ENCODE peak calls at places on chromosomes 13 and 19, in eight cellular contexts. One of them, this sample, is unnamed.
A peak's percentile ranks its signal among the peaks of the same experiment; 100 is the strongest.

GRCh38 chr19:44872661-44873060 is 18.4 kb upstream of the TOMM40 start:
- DNase-seq in B cell: no peak
- DNase-seq in activated naive CD8-positive, alpha-beta T cell treated with anti-CD3 and anti-CD28 coated beads, Interleukin-2, amount 50 U/mL, for 24 hours: no peak
- DNase-seq in amygdala: no peak
- DNase-seq in NCI-H460: no peak
- DNase-seq in A549: no peak
- DNase-seq in ecto neural progenitor cell: no peak
- DNase-seq in fibroblast of lung: no peak
- DNase-seq in this sample: no peak

GRCh38 chr19:17841810-17842662 is 5.7 kb downstream of the JAK3 start:
- DNase-seq in fibroblast of lung: peak; percentile 70
- DNase-seq in ecto neural progenitor cell: peak; percentile 98
- DNase-seq in B cell: peak; percentile 71
- DNase-seq in NCI-H460: peak; percentile 91
- DNase-seq in activated naive CD8-positive, alpha-beta T cell treated with anti-CD3 and anti-CD28 coated beads, Interleukin-2, amount 50 U/mL, for 24 hours: peak; percentile 81
- DNase-seq in amygdala: no peak
- DNase-seq in A549: peak; percentile 91
- DNase-seq in this sample: peak; percentile 97

GRCh38 chr13:110251227-110251791 is 55.6 kb downstream of the COL4A1 start:
- DNase-seq in amygdala: no peak
- DNase-seq in activated naive CD8-positive, alpha-beta T cell treated with anti-CD3 and anti-CD28 coated beads, Interleukin-2, amount 50 U/mL, for 24 hours: no peak
- DNase-seq in fibroblast of lung: no peak
- DNase-seq in A549: no peak
- DNase-seq in B cell: no peak
- DNase-seq in ecto neural progenitor cell: no peak
- DNase-seq in NCI-H460: no peak
- DNase-seq in this sample: no peak

GRCh38 chr13:30173301-30173605 is 134.1 kb downstream of the KATNAL1 start:
- DNase-seq in fibroblast of lung: no peak
- DNase-seq in activated naive CD8-positive, alpha-beta T cell treated with anti-CD3 and anti-CD28 coated beads, Interleukin-2, amount 50 U/mL, for 24 hours: no peak
- DNase-seq in ecto neural progenitor cell: no peak
- DNase-seq in A549: no peak
- DNase-seq in amygdala: no peak
- DNase-seq in B cell: no peak
- DNase-seq in NCI-H460: no peak
- DNase-seq in this sample: no peak

GRCh38 chr19:46015961-46016425 is 6.9 kb downstream of the PGLYRP1 start:
- DNase-seq in amygdala: no peak
- DNase-seq in activated naive CD8-positive, alpha-beta T cell treated with anti-CD3 and anti-CD28 coated beads, Interleukin-2, amount 50 U/mL, for 24 hours: peak; percentile 49
- DNase-seq in fibroblast of lung: no peak
- DNase-seq in ecto neural progenitor cell: peak; percentile 67
- DNase-seq in B cell: peak; percentile 71
- DNase-seq in NCI-H460: no peak
- DNase-seq in A549: no peak
- DNase-seq in this sample: no peak

GRCh38 chr13:33228645-33229445 is 56.7 kb downstream of the STARD13 start:
- DNase-seq in B cell: peak; percentile 50
- DNase-seq in NCI-H460: peak; percentile 21
- DNase-seq in fibroblast of lung: peak; percentile 83
- DNase-seq in amygdala: no peak
- DNase-seq in ecto neural progenitor cell: no peak
- DNase-seq in activated naive CD8-positive, alpha-beta T cell treated with anti-CD3 and anti-CD28 coated beads, Interleukin-2, amount 50 U/mL, for 24 hours: no peak
- DNase-seq in A549: peak; percentile 28
- DNase-seq in this sample: peak; percentile 49

GRCh38 chr13:42173789-42174343 is 98.1 kb upstream of the AKAP11 start:
- DNase-seq in ecto neural progenitor cell: no peak
- DNase-seq in NCI-H460: no peak
- DNase-seq in A549: no peak
- DNase-seq in activated naive CD8-positive, alpha-beta T cell treated with anti-CD3 and anti-CD28 coated beads, Interleukin-2, amount 50 U/mL, for 24 hours: no peak
- DNase-seq in B cell: no peak
- DNase-seq in amygdala: no peak
- DNase-seq in fibroblast of lung: no peak
- DNase-seq in this sample: no peak

GRCh38 chr13:112725346-112726017 is 35.6 kb downstream of the ATP11A start:
- DNase-seq in A549: no peak
- DNase-seq in ecto neural progenitor cell: no peak
- DNase-seq in B cell: no peak
- DNase-seq in amygdala: no peak
- DNase-seq in NCI-H460: no peak
- DNase-seq in fibroblast of lung: peak; percentile 58
- DNase-seq in activated naive CD8-positive, alpha-beta T cell treated with anti-CD3 and anti-CD28 coated beads, Interleukin-2, amount 50 U/mL, for 24 hours: no peak
- DNase-seq in this sample: no peak

GRCh38 chr19:51811344-51811743 is 16.4 kb downstream of the FPR3 start:
- DNase-seq in amygdala: no peak
- DNase-seq in B cell: no peak
- DNase-seq in fibroblast of lung: no peak
- DNase-seq in activated naive CD8-positive, alpha-beta T cell treated with anti-CD3 and anti-CD28 coated beads, Interleukin-2, amount 50 U/mL, for 24 hours: no peak
- DNase-seq in A549: no peak
- DNase-seq in NCI-H460: no peak
- DNase-seq in ecto neural progenitor cell: no peak
- DNase-seq in this sample: no peak

GRCh38 chr19:11736696-11737095 is 2.0 kb downstream of the ZNF823 start:
- DNase-seq in ecto neural progenitor cell: no peak
- DNase-seq in A549: no peak
- DNase-seq in B cell: peak; percentile 33
- DNase-seq in activated naive CD8-positive, alpha-beta T cell treated with anti-CD3 and anti-CD28 coated beads, Interleukin-2, amount 50 U/mL, for 24 hours: peak; percentile 20
- DNase-seq in NCI-H460: no peak
- DNase-seq in fibroblast of lung: peak; percentile 15
- DNase-seq in amygdala: no peak
- DNase-seq in this sample: no peak

GRCh38 chr13:81540777-81541176 is 1199.9 kb upstream of the SPRY2 start:
- DNase-seq in A549: no peak
- DNase-seq in B cell: no peak
- DNase-seq in fibroblast of lung: no peak
- DNase-seq in ecto neural progenitor cell: no peak
- DNase-seq in amygdala: no peak
- DNase-seq in NCI-H460: no peak
- DNase-seq in activated naive CD8-positive, alpha-beta T cell treated with anti-CD3 and anti-CD28 coated beads, Interleukin-2, amount 50 U/mL, for 24 hours: no peak
- DNase-seq in this sample: no peak

GRCh38 chr13:46475586-46475991 is 77.4 kb upstream of the LRCH1 start:
- DNase-seq in activated naive CD8-positive, alpha-beta T cell treated with anti-CD3 and anti-CD28 coated beads, Interleukin-2, amount 50 U/mL, for 24 hours: no peak
- DNase-seq in ecto neural progenitor cell: no peak
- DNase-seq in fibroblast of lung: peak; percentile 45
- DNase-seq in amygdala: no peak
- DNase-seq in NCI-H460: no peak
- DNase-seq in A549: no peak
- DNase-seq in B cell: no peak
- DNase-seq in this sample: no peak

GRCh38 chr13:39095500-39095899 is 57.2 kb downstream of the NHLRC3 start:
- DNase-seq in fibroblast of lung: no peak
- DNase-seq in B cell: no peak
- DNase-seq in A549: no peak
- DNase-seq in amygdala: no peak
- DNase-seq in activated naive CD8-positive, alpha-beta T cell treated with anti-CD3 and anti-CD28 coated beads, Interleukin-2, amount 50 U/mL, for 24 hours: no peak
- DNase-seq in ecto neural progenitor cell: no peak
- DNase-seq in NCI-H460: no peak
- DNase-seq in this sample: no peak

GRCh38 chr13:39385154-39385553 is 217.8 kb downstream of the LHFPL6 start:
- DNase-seq in B cell: no peak
- DNase-seq in NCI-H460: no peak
- DNase-seq in amygdala: no peak
- DNase-seq in A549: no peak
- DNase-seq in activated naive CD8-positive, alpha-beta T cell treated with anti-CD3 and anti-CD28 coated beads, Interleukin-2, amount 50 U/mL, for 24 hours: no peak
- DNase-seq in ecto neural progenitor cell: no peak
- DNase-seq in fibroblast of lung: peak; percentile 53
- DNase-seq in this sample: no peak

GRCh38 chr13:92967923-92968322 is 258.7 kb upstream of the GPC6 start:
- DNase-seq in B cell: no peak
- DNase-seq in NCI-H460: peak; percentile 7
- DNase-seq in fibroblast of lung: peak; percentile 8
- DNase-seq in activated naive CD8-positive, alpha-beta T cell treated with anti-CD3 and anti-CD28 coated beads, Interleukin-2, amount 50 U/mL, for 24 hours: no peak
- DNase-seq in A549: no peak
- DNase-seq in ecto neural progenitor cell: no peak
- DNase-seq in amygdala: no peak
- DNase-seq in this sample: no peak

GRCh38 chr13:74153316-74153715 is 19.1 kb upstream of the KLF12 start:
- DNase-seq in A549: no peak
- DNase-seq in NCI-H460: no peak
- DNase-seq in fibroblast of lung: no peak
- DNase-seq in activated naive CD8-positive, alpha-beta T cell treated with anti-CD3 and anti-CD28 coated beads, Interleukin-2, amount 50 U/mL, for 24 hours: no peak
- DNase-seq in amygdala: no peak
- DNase-seq in ecto neural progenitor cell: no peak
- DNase-seq in B cell: no peak
- DNase-seq in this sample: no peak

GRCh38 chr19:6773323-6773931 is 919 bp downstream of the VAV1 start:
- DNase-seq in ecto neural progenitor cell: no peak
- DNase-seq in A549: no peak
- DNase-seq in B cell: peak; percentile 73
- DNase-seq in amygdala: no peak
- DNase-seq in fibroblast of lung: no peak
- DNase-seq in NCI-H460: no peak
- DNase-seq in activated naive CD8-positive, alpha-beta T cell treated with anti-CD3 and anti-CD28 coated beads, Interleukin-2, amount 50 U/mL, for 24 hours: peak; percentile 74
- DNase-seq in this sample: no peak

GRCh38 chr19:10690351-10690781 is 10.9 kb upstream of the QTRT1 start:
- DNase-seq in ecto neural progenitor cell: no peak
- DNase-seq in B cell: no peak
- DNase-seq in fibroblast of lung: no peak
- DNase-seq in activated naive CD8-positive, alpha-beta T cell treated with anti-CD3 and anti-CD28 coated beads, Interleukin-2, amount 50 U/mL, for 24 hours: no peak
- DNase-seq in NCI-H460: no peak
- DNase-seq in amygdala: no peak
- DNase-seq in A549: no peak
- DNase-seq in this sample: no peak

GRCh38 chr19:44626067-44626624 is 12.8 kb downstream of the IGSF23 start:
- DNase-seq in A549: peak; percentile 79
- DNase-seq in ecto neural progenitor cell: no peak
- DNase-seq in activated naive CD8-positive, alpha-beta T cell treated with anti-CD3 and anti-CD28 coated beads, Interleukin-2, amount 50 U/mL, for 24 hours: no peak
- DNase-seq in fibroblast of lung: peak; percentile 98
- DNase-seq in B cell: no peak
- DNase-seq in NCI-H460: no peak
- DNase-seq in amygdala: no peak
- DNase-seq in this sample: no peak

GRCh38 chr13:109784590-109785140 is 1.7 kb downstream of the IRS2 start:
- DNase-seq in B cell: peak; percentile 87
- DNase-seq in activated naive CD8-positive, alpha-beta T cell treated with anti-CD3 and anti-CD28 coated beads, Interleukin-2, amount 50 U/mL, for 24 hours: peak; percentile 76
- DNase-seq in A549: no peak
- DNase-seq in NCI-H460: peak; percentile 67
- DNase-seq in ecto neural progenitor cell: peak; percentile 92
- DNase-seq in amygdala: no peak
- DNase-seq in fibroblast of lung: peak; percentile 72
- DNase-seq in this sample: peak; percentile 50

GRCh38 chr19:2015611-2015950 is at the start of gene BTBD2:
- DNase-seq in A549: no peak
- DNase-seq in ecto neural progenitor cell: no peak
- DNase-seq in B cell: peak; percentile 91
- DNase-seq in amygdala: no peak
- DNase-seq in NCI-H460: peak; percentile 48
- DNase-seq in fibroblast of lung: peak; percentile 84
- DNase-seq in activated naive CD8-positive, alpha-beta T cell treated with anti-CD3 and anti-CD28 coated beads, Interleukin-2, amount 50 U/mL, for 24 hours: peak; percentile 65
- DNase-seq in this sample: peak; percentile 68

GRCh38 chr19:5479958-5480357 is 24.7 kb downstream of the ZNRF4 start:
- DNase-seq in ecto neural progenitor cell: no peak
- DNase-seq in activated naive CD8-positive, alpha-beta T cell treated with anti-CD3 and anti-CD28 coated beads, Interleukin-2, amount 50 U/mL, for 24 hours: no peak
- DNase-seq in NCI-H460: no peak
- DNase-seq in fibroblast of lung: no peak
- DNase-seq in A549: no peak
- DNase-seq in B cell: no peak
- DNase-seq in amygdala: no peak
- DNase-seq in this sample: no peak

GRCh38 chr13:93859666-93860065 is 619.8 kb downstream of the DCT start:
- DNase-seq in fibroblast of lung: peak; percentile 88
- DNase-seq in activated naive CD8-positive, alpha-beta T cell treated with anti-CD3 and anti-CD28 coated beads, Interleukin-2, amount 50 U/mL, for 24 hours: no peak
- DNase-seq in B cell: no peak
- DNase-seq in NCI-H460: no peak
- DNase-seq in A549: no peak
- DNase-seq in amygdala: no peak
- DNase-seq in ecto neural progenitor cell: no peak
- DNase-seq in this sample: no peak

GRCh38 chr13:73608731-73609485 is 525.3 kb downstream of the KLF12 start:
- DNase-seq in fibroblast of lung: no peak
- DNase-seq in ecto neural progenitor cell: no peak
- DNase-seq in activated naive CD8-positive, alpha-beta T cell treated with anti-CD3 and anti-CD28 coated beads, Interleukin-2, amount 50 U/mL, for 24 hours: no peak
- DNase-seq in A549: no peak
- DNase-seq in NCI-H460: no peak
- DNase-seq in B cell: no peak
- DNase-seq in amygdala: no peak
- DNase-seq in this sample: peak; percentile 59